ENCODE peak calls at places on chromosomes 7 and 10, in seven cellular contexts. G, Y, Q, P, B, L and U are unnamed samples.

GRCh38 chr7:158596309-158596708 is 8.7 kb upstream of the PTPRN2 start:
- DNase-seq in G (no peak), Y (no peak), Q (no peak), P (no peak), B (no peak), L (no peak), U (no peak)

GRCh38 chr10:61939575-61940301 is 38.2 kb downstream of the ARID5B start:
- DNase-seq in G (peak; percentile 89), Y (no peak), Q (no peak), P (no peak), B (no peak), L (peak; percentile 100), U (no peak)

GRCh38 chr7:51043461-51043860 is 260.8 kb upstream of the GRB10 start:
- DNase-seq in G (no peak), Y (no peak), Q (no peak), P (no peak), B (no peak), L (no peak), U (no peak)

GRCh38 chr7:116180302-116180701 is 30.0 kb upstream of the TES start:
- DNase-seq in G (peak; percentile 77), Y (peak; percentile 73), Q (peak; percentile 81), P (peak; percentile 71), B (peak; percentile 43), L (peak; percentile 73), U (peak; percentile 61)

GRCh38 chr7:116630932-116631449 is 41.0 kb upstream of the MET start:
- DNase-seq in G (peak; percentile 98), Y (peak; percentile 76), Q (peak; percentile 36), P (peak; percentile 67), B (peak; percentile 96), L (peak; percentile 83), U (peak; percentile 26)

GRCh38 chr7:137755846-137756685 is 90.7 kb downstream of the DGKI start:
- DNase-seq in G (peak; percentile 71), Y (no peak), Q (no peak), P (no peak), B (no peak), L (no peak), U (no peak)

GRCh38 chr7:36408589-36408988 is 18.9 kb downstream of the ANLN start:
- DNase-seq in G (no peak), Y (no peak), Q (no peak), P (no peak), B (no peak), L (peak; percentile 36), U (no peak)

GRCh38 chr7:22587322-22587721 is 87.3 kb upstream of the STEAP1B start:
- DNase-seq in G (peak; percentile 54), Y (no peak), Q (no peak), P (no peak), B (no peak), L (no peak), U (no peak)

GRCh38 chr10:35460852-35461460 is 124.6 kb downstream of the CCNY start:
- DNase-seq in G (no peak), Y (no peak), Q (no peak), P (no peak), B (no peak), L (no peak), U (no peak)

GRCh38 chr10:106338486-106338885 is 826.0 kb downstream of the SORCS1 start:
- DNase-seq in G (peak; percentile 6), Y (no peak), Q (no peak), P (no peak), B (no peak), L (no peak), U (peak; percentile 12)

GRCh38 chr10:124588736-124589451 is 127.3 kb downstream of the LHPP start:
- DNase-seq in G (peak; percentile 9), Y (peak; percentile 87), Q (no peak), P (no peak), B (no peak), L (peak; percentile 8), U (no peak)

GRCh38 chr10:75425291-75426079 is 5.9 kb upstream of the LRMDA start:
- DNase-seq in G (no peak), Y (no peak), Q (no peak), P (no peak), B (no peak), L (no peak), U (no peak)

GRCh38 chr7:92798517-92799249 is 37.7 kb downstream of the CDK6 start:
- DNase-seq in G (no peak), Y (no peak), Q (no peak), P (no peak), B (no peak), L (no peak), U (no peak)

GRCh38 chr7:126401918-126402317 is 850.8 kb downstream of the GRM8 start:
- DNase-seq in G (no peak), Y (no peak), Q (no peak), P (no peak), B (no peak), L (no peak), U (no peak)

GRCh38 chr10:96470108-96470743 is 43.5 kb downstream of the TLL2 start:
- DNase-seq in G (peak; percentile 53), Y (peak; percentile 25), Q (peak; percentile 83), P (peak; percentile 10), B (peak; percentile 24), L (peak; percentile 31), U (peak; percentile 71)

GRCh38 chr7:85510287-85510686 is 323.4 kb upstream of the SEMA3D start:
- DNase-seq in G (peak; percentile 37), Y (no peak), Q (no peak), P (no peak), B (no peak), L (no peak), U (no peak)

GRCh38 chr7:115191506-115191905 is 269.6 kb downstream of the MDFIC start:
- DNase-seq in G (no peak), Y (no peak), Q (no peak), P (no peak), B (no peak), L (peak; percentile 38), U (no peak)

GRCh38 chr7:116025098-116025809 is 5.3 kb downstream of the TFEC start:
- DNase-seq in G (peak; percentile 1), Y (peak; percentile 16), Q (no peak), P (no peak), B (no peak), L (no peak), U (no peak)

GRCh38 chr7:151814400-151814914 is 62.5 kb downstream of the PRKAG2 start:
- DNase-seq in G (peak; percentile 11), Y (no peak), Q (peak; percentile 39), P (no peak), B (no peak), L (no peak), U (peak; percentile 63)

GRCh38 chr7:28626629-28627262 is 214.4 kb downstream of the CREB5 start:
- DNase-seq in G (peak; percentile 71), Y (no peak), Q (peak; percentile 86), P (peak; percentile 35), B (peak; percentile 40), L (peak; percentile 68), U (peak; percentile 60)

GRCh38 chr7:28627869-28628268 is 215.6 kb downstream of the CREB5 start:
- DNase-seq in G (peak; percentile 48), Y (no peak), Q (no peak), P (no peak), B (no peak), L (no peak), U (no peak)

GRCh38 chr7:28627263-28627653 is 214.9 kb downstream of the CREB5 start:
- DNase-seq in G (peak; percentile 81), Y (no peak), Q (no peak), P (no peak), B (no peak), L (no peak), U (no peak)

GRCh38 chr7:28625446-28625845 is 213.1 kb downstream of the CREB5 start:
- DNase-seq in G (no peak), Y (no peak), Q (no peak), P (no peak), B (no peak), L (no peak), U (no peak)

DNA sequence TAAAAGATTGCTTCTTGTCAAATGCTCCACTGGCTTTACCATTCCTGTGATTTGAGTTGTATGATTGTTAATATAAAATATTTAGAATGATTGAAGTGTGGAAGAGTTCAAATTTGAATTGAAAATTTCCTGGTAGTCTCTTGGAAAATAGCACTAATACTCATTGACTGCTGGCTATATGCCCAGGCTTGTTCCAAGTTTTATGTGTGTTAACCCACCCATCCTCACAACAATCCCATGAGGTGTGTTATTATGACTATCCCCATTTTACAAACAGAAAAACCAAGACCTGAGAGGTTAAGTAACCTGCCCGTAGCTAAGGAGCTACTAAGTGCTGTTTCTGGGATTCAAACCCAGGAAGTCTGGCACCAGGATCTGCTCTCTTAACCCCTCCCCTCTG is 213.9 kb downstream of the CREB5 start:
- DNase-seq in G (peak; percentile 26), Y (no peak), Q (no peak), P (no peak), B (no peak), L (peak; percentile 15), U (no peak)
- H3K4me1 ChIP-seq in G (peaks cover 66% of the 10 kb centered on the region), Y (peaks cover 19% of the 10 kb centered on the region), Q (peaks cover 9% of the 10 kb centered on the region), P (peaks cover 16% of the 10 kb centered on the region), B (peaks cover 3% of the 10 kb centered on the region), L (peaks cover 12% of the 10 kb centered on the region), U (no peaks in the 10 kb centered on the region)

GRCh38 chr7:129781128-129781855 is 169.8 kb downstream of the NRF1 start:
- DNase-seq in G (no peak), Y (no peak), Q (peak; percentile 81), P (peak; percentile 13), B (peak; percentile 7), L (no peak), U (no peak)
- TF ChIP-seq EZH2 in G (peak; percentile 98), Y (peak; percentile 5), Q (peak; percentile 17), P (peak; percentile 48), B (no peak), L (no peak), U (peak; percentile 61)

DNA sequence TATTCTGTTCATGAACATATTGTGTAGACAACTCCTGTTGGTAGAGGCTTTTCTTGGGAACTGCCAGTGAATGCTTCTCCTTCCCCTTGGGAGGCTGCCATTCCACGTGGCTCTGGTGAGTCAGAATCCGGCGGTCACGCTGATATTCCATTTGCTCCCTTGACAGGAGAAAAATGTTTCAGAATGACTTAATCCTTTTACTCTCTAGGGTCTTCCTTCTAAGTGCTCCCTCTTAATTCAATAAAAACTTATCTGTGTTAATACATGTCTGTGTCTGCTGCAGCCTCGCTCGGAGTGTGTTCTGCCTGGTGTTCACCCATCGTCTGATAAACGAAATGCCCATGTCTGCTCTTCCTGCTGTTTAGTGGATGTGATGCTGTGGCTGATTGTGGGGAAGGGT is 278.6 kb downstream of the ARHGAP12 start:
- DNase-seq in G (peak; percentile 95), Y (peak; percentile 61), Q (no peak), P (no peak), B (no peak), L (peak; percentile 56), U (no peak)
- TF ChIP-seq EZH2phosphoT487 in G (no peak), Y (no peak), Q (no peak), P (no peak), B (no peak), L (no peak), U (no peak)

DNA sequence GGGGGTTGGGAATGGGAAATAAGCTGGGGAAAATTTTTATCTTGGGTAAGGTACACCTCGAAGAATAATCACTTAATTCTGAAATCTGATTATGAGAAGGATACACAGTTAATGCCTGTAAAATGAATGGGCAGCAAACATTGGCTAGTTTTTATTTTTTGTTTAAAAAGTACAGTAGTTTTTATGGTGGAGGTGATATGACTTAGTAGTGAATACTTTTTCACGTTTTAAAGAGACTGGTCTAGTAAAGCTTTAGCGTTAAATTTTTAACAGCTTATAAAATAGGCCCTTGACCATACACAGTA is 1.8 kb downstream of the PTPN12 start:
- DNase-seq in G (no peak), Y (no peak), Q (no peak), P (no peak), B (no peak), L (no peak), U (no peak)
- H3K4me1 ChIP-seq in G (peaks cover 41% of the 10 kb centered on the region), Y (peaks cover 33% of the 10 kb centered on the region), Q (peaks cover 34% of the 10 kb centered on the region), P (no peaks in the 10 kb centered on the region), B (peaks cover 23% of the 10 kb centered on the region), L (peaks cover 46% of the 10 kb centered on the region), U (peaks cover 4% of the 10 kb centered on the region)

GRCh38 chr7:88759956-88760515 is 536 bp downstream of the ZNF804B start:
- DNase-seq in G (no peak), Y (no peak), Q (peak; percentile 4), P (no peak), B (no peak), L (no peak), U (no peak)
- TF ChIP-seq EZH2 in G (peak; percentile 53), Y (peak; percentile 54), Q (no peak), P (no peak), B (no peak), L (no peak), U (peak; percentile 13)